ENCODE peak calls at places on chromosomes 7 and 10, in five cellular contexts. One of them, this sample, is unnamed.

GRCh38 chr10:52486840-52487611 is 172.9 kb downstream of the DKK1 start:
- DNase-seq in mesendoderm: no peak
- DNase-seq in neuronal stem cell: no peak
- DNase-seq in H1: no peak
- DNase-seq in mesenchymal stem cell: peak; percentile 64
- DNase-seq in this sample: peak; percentile 92

GRCh38 chr10:88062798-88063472 is 199.5 kb downstream of the PTEN start:
- DNase-seq in mesenchymal stem cell: peak; percentile 91
- DNase-seq in mesendoderm: no peak
- DNase-seq in H1: no peak
- DNase-seq in neuronal stem cell: no peak
- DNase-seq in this sample: peak; percentile 81

GRCh38 chr7:82098410-82098809 is 328.6 kb upstream of the HGF start:
- DNase-seq in H1: no peak
- DNase-seq in mesenchymal stem cell: no peak
- DNase-seq in neuronal stem cell: no peak
- DNase-seq in mesendoderm: no peak
- DNase-seq in this sample: no peak

GRCh38 chr10:77888356-77888703 is 38.2 kb downstream of the DLG5 start:
- DNase-seq in mesendoderm: no peak
- DNase-seq in H1: no peak
- DNase-seq in neuronal stem cell: no peak
- DNase-seq in mesenchymal stem cell: no peak
- DNase-seq in this sample: no peak

GRCh38 chr10:132397671-132398565 is 918 bp downstream of the PWWP2B start:
- DNase-seq in mesenchymal stem cell: peak; percentile 69
- DNase-seq in neuronal stem cell: no peak
- DNase-seq in H1: no peak
- DNase-seq in mesendoderm: no peak
- DNase-seq in this sample: peak; percentile 47

GRCh38 chr10:62961951-62962523 is 145.9 kb upstream of the EGR2 start:
- DNase-seq in H1: no peak
- DNase-seq in mesendoderm: peak; percentile 2
- DNase-seq in neuronal stem cell: no peak
- DNase-seq in mesenchymal stem cell: peak; percentile 59
- DNase-seq in this sample: no peak

GRCh38 chr7:110291430-110291829 is 799.5 kb upstream of the LRRN3 start:
- DNase-seq in mesenchymal stem cell: no peak
- DNase-seq in mesendoderm: no peak
- DNase-seq in neuronal stem cell: no peak
- DNase-seq in H1: no peak
- DNase-seq in this sample: no peak

GRCh38 chr7:129989466-129989865 is 36.7 kb upstream of the UBE2H start:
- DNase-seq in neuronal stem cell: no peak
- DNase-seq in mesendoderm: no peak
- DNase-seq in H1: no peak
- DNase-seq in mesenchymal stem cell: no peak
- DNase-seq in this sample: no peak

GRCh38 chr10:95221124-95221523 is 27.1 kb downstream of the ACSM6 start:
- DNase-seq in mesenchymal stem cell: no peak
- DNase-seq in neuronal stem cell: no peak
- DNase-seq in mesendoderm: peak; percentile 91
- DNase-seq in H1: no peak
- DNase-seq in this sample: peak; percentile 44

GRCh38 chr10:95220539-95220938 is 26.5 kb downstream of the ACSM6 start:
- DNase-seq in H1: no peak
- DNase-seq in mesendoderm: no peak
- DNase-seq in neuronal stem cell: no peak
- DNase-seq in mesenchymal stem cell: no peak
- DNase-seq in this sample: no peak

GRCh38 chr10:95229724-95230627 is 35.9 kb downstream of the ACSM6 start:
- DNase-seq in neuronal stem cell: peak; percentile 23
- DNase-seq in mesenchymal stem cell: peak; percentile 96
- DNase-seq in H1: peak; percentile 84
- DNase-seq in mesendoderm: peak; percentile 96
- DNase-seq in this sample: peak; percentile 98

DNA sequence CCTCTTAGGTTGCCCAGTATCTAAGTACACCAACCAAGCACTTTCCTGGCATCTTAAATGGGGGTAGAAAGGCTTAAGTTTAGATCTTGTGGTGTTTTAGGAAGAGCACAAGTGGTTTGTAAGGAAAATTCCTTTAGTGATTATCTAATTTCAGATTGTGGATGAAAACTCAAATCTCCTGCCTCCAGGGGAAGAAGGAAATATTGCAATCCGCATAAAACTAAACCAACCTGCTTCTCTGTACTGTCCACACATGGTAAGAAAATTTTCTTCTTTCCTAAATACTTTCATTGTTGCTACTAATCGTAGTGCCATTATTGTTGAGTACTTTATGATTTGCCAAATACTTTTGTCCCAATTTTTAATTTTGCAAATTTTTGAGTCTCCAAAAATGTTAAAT is 31.1 kb downstream of the ACSM6 start:
- DNase-seq in mesendoderm: no peak
- DNase-seq in mesenchymal stem cell: no peak
- DNase-seq in H1: no peak
- DNase-seq in neuronal stem cell: no peak
- DNase-seq in this sample: no peak
- H2BK15ac ChIP-seq in mesendoderm: no peak overlapping the region
- H2BK15ac ChIP-seq in mesenchymal stem cell: no peak overlapping the region
- H2BK15ac ChIP-seq in H1: no peak overlapping the region
- H2BK15ac ChIP-seq in neuronal stem cell: no peak overlapping the region
- H2BK15ac ChIP-seq in this sample: peak overlapping the region; percentile 63

DNA sequence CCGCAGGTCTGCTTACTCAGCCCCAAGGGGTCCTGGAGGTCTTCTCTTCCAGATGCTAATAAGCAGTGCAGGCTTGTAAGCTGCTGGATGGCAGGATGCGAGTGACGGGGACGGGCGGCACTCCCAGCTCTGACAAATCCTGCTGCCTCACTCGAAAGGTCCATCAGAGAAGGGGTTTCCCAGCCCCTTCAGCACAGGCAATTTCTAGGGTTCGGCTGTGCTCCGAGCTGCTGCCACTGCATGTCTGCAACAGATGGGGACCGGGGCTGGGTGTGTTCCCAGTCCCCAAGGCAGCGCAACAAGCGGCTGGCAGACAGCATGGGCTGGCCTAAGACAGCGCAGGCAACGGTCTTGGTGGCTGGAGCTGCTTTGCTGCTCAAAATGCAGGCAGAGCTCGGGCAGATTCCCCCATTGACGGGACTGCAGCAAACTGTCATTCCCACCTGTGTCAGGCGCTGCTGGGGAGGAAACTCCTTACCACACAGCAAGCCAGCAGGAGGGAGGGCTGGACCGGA is 62.5 kb downstream of the PRKAG2 start:
- DNase-seq in neuronal stem cell: peak; percentile 21
- DNase-seq in mesenchymal stem cell: no peak
- DNase-seq in mesendoderm: peak; percentile 26
- DNase-seq in H1: no peak
- DNase-seq in this sample: peak; percentile 6
- H3K4me3 ChIP-seq in neuronal stem cell: peak overlapping the region; percentile 33
- H3K4me3 ChIP-seq in mesenchymal stem cell: no peak overlapping the region
- H3K4me3 ChIP-seq in mesendoderm: no peak overlapping the region
- H3K4me3 ChIP-seq in H1: no peak overlapping the region
- H3K4me3 ChIP-seq in this sample: no peak overlapping the region

GRCh38 chr7:100546129-100546867 is 7.3 kb downstream of the AGFG2 start:
- DNase-seq in mesenchymal stem cell: peak; percentile 36
- DNase-seq in neuronal stem cell: no peak
- DNase-seq in mesendoderm: no peak
- DNase-seq in H1: no peak
- DNase-seq in this sample: no peak
- H2BK15ac ChIP-seq in mesenchymal stem cell: no peak overlapping the region
- H2BK15ac ChIP-seq in neuronal stem cell: no peak overlapping the region
- H2BK15ac ChIP-seq in mesendoderm: peak overlapping the region; percentile 0
- H2BK15ac ChIP-seq in H1: no peak overlapping the region
- H2BK15ac ChIP-seq in this sample: peak overlapping the region; percentile 93

GRCh38 chr7:150520145-150520544 is 5.5 kb downstream of the GIMAP7 start:
- DNase-seq in neuronal stem cell: no peak
- DNase-seq in mesenchymal stem cell: no peak
- DNase-seq in mesendoderm: no peak
- DNase-seq in H1: no peak
- DNase-seq in this sample: no peak
- H3K4me3 ChIP-seq in neuronal stem cell: no peak overlapping the region
- H3K4me3 ChIP-seq in mesenchymal stem cell: no peak overlapping the region
- H3K4me3 ChIP-seq in mesendoderm: no peak overlapping the region
- H3K4me3 ChIP-seq in H1: no peak overlapping the region
- H3K4me3 ChIP-seq in this sample: no peak overlapping the region

DNA sequence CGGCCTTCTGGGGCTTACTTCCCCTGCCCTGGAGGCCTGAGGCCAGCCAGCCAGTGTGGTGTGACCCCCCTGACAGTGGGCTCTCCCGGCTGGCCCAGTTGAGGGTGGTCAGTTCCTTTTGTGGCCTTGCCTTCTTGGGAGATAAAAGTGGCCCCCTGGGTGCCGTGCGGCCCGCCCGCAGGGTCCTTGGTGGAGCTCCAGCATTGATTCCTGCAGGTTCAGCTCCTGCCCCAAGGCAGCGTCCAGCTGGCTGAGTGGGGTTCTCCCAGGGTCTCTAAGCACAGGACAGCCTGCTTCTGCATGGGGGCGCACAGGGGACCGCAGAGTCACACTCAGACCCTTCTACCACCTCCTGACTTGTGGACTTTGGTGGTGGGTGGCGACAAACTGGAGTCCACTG is 62.1 kb downstream of the CUX1 start:
- DNase-seq in mesenchymal stem cell: no peak
- DNase-seq in H1: no peak
- DNase-seq in mesendoderm: no peak
- DNase-seq in neuronal stem cell: no peak
- DNase-seq in this sample: no peak
- H2BK15ac ChIP-seq in mesenchymal stem cell: peak overlapping the region; percentile 74
- H2BK15ac ChIP-seq in H1: no peak overlapping the region
- H2BK15ac ChIP-seq in mesendoderm: no peak overlapping the region
- H2BK15ac ChIP-seq in neuronal stem cell: no peak overlapping the region
- H2BK15ac ChIP-seq in this sample: no peak overlapping the region

This sample was measured in IMR-90.